ENCODE peak calls at places on chromosomes 1 and 21, in nine cellular contexts. X is endothelial cell; I is stimulated activated CD4-positive, alpha-beta T cell treated with anti-CD3 and anti-CD28 coated beads, Interleukin-1b, Interleukin-23, amount 100 ng/mL, for 1 hour; Q is AG04450; F is stimulated activated CD8-positive, alpha-beta memory T cell treated with anti-CD3 and anti-CD28 coated beads, Interleukin-2, amount 100 ng/mL, for 1 hour; N is hepatic stellate cell; K is activated effector memory CD4-positive, alpha-beta T cell treated with anti-CD3 and anti-CD28 coated beads, Interleukin-2, amount 50 U/mL, for 16 hours; C is KG1; D is neural crest cell. G is an unnamed sample.

GRCh38 chr1:220370041-220370700 is 97.9 kb upstream of the RAB3GAP2 start:
- DNase-seq in X (no peak), I (no peak), Q (peak), F (no peak), N (no peak), K (no peak), C (no peak), D (no peak), G (peak)

GRCh38 chr1:30149226-30149625 is 574.2 kb downstream of the MATN1 start:
- DNase-seq in X (no peak), I (no peak), Q (no peak), F (no peak), N (no peak), K (no peak), C (no peak), D (no peak), G (no peak)

GRCh38 chr1:115682792-115683191 is 41.0 kb downstream of the VANGL1 start:
- DNase-seq in X (no peak), I (no peak), Q (no peak), F (no peak), N (no peak), K (no peak), C (no peak), D (no peak), G (no peak)

GRCh38 chr1:30519201-30519763 is 204.1 kb downstream of the MATN1 start:
- DNase-seq in X (no peak), I (no peak), Q (no peak), F (no peak), N (no peak), K (no peak), C (no peak), D (no peak), G (no peak)

GRCh38 chr1:153572569-153573015 is 6.9 kb upstream of the S100A2 start:
- DNase-seq in X (peak), I (no peak), Q (no peak), F (no peak), N (peak), K (peak), C (peak), D (peak), G (no peak)

GRCh38 chr1:58451560-58452211 is 94.8 kb downstream of the OMA1 start:
- DNase-seq in X (no peak), I (no peak), Q (no peak), F (no peak), N (no peak), K (no peak), C (no peak), D (no peak), G (no peak)

GRCh38 chr1:82565146-82565545 is 764.4 kb downstream of the ADGRL2 start:
- DNase-seq in X (no peak), I (no peak), Q (no peak), F (no peak), N (peak), K (no peak), C (no peak), D (no peak), G (no peak)

GRCh38 chr1:86926886-86927285 is 12.5 kb downstream of the HS2ST1 start:
- DNase-seq in X (no peak), I (no peak), Q (no peak), F (no peak), N (no peak), K (no peak), C (no peak), D (no peak), G (no peak)

GRCh38 chr1:92486251-92487077 is at the start of gene GFI1:
- DNase-seq in X (peak), I (no peak), Q (no peak), F (peak), N (peak), K (peak), C (no peak), D (peak), G (no peak)

GRCh38 chr21:42609806-42610205 is 43.6 kb upstream of the PDE9A start:
- DNase-seq in X (no peak), I (no peak), Q (no peak), F (no peak), N (no peak), K (peak), C (no peak), D (no peak), G (no peak)